ENCODE peak calls at places on chromosomes 16 and 17, in six cellular contexts. One of them, this sample, is unnamed.
A peak's percentile ranks its signal among the peaks of the same experiment; 100 is the strongest.

GRCh38 chr17:78106211-78106610 is 22.3 kb downstream of the TMC6 start:
- DNase-seq in cerebellar cortex: no peak
- DNase-seq in kidney glomerular epithelial cell: no peak
- DNase-seq in NCI-H1694 treated with DMSO at 0.1 percent for 48 hours: no peak
- DNase-seq in COLO829: no peak
- DNase-seq in NCI-H2029: no peak
- DNase-seq in this sample: no peak

GRCh38 chr17:2954898-2955445 is 108.4 kb downstream of the OR1D5 start:
- DNase-seq in NCI-H2029: peak; percentile 47
- DNase-seq in COLO829: peak; percentile 87
- DNase-seq in NCI-H1694 treated with DMSO at 0.1 percent for 48 hours: no peak
- DNase-seq in cerebellar cortex: no peak
- DNase-seq in kidney glomerular epithelial cell: peak; percentile 99
- DNase-seq in this sample: peak; percentile 98

GRCh38 chr17:16250635-16251034 is 33.6 kb downstream of the PIGL start:
- DNase-seq in kidney glomerular epithelial cell: no peak
- DNase-seq in NCI-H1694 treated with DMSO at 0.1 percent for 48 hours: no peak
- DNase-seq in COLO829: no peak
- DNase-seq in NCI-H2029: no peak
- DNase-seq in cerebellar cortex: no peak
- DNase-seq in this sample: peak; percentile 80

GRCh38 chr17:28370035-28370743 is at the start of gene VTN:
- DNase-seq in NCI-H2029: no peak
- DNase-seq in cerebellar cortex: peak; percentile 56
- DNase-seq in COLO829: peak; percentile 29
- DNase-seq in NCI-H1694 treated with DMSO at 0.1 percent for 48 hours: no peak
- DNase-seq in kidney glomerular epithelial cell: peak; percentile 2
- DNase-seq in this sample: peak; percentile 61

GRCh38 chr17:51250314-51250840 is 9.5 kb downstream of the MBTD1 start:
- DNase-seq in NCI-H2029: no peak
- DNase-seq in COLO829: no peak
- DNase-seq in NCI-H1694 treated with DMSO at 0.1 percent for 48 hours: no peak
- DNase-seq in kidney glomerular epithelial cell: no peak
- DNase-seq in cerebellar cortex: no peak
- DNase-seq in this sample: peak; percentile 67

GRCh38 chr17:17751489-17751995 is 70.3 kb downstream of the RAI1 start:
- DNase-seq in NCI-H1694 treated with DMSO at 0.1 percent for 48 hours: no peak
- DNase-seq in kidney glomerular epithelial cell: no peak
- DNase-seq in NCI-H2029: no peak
- DNase-seq in cerebellar cortex: no peak
- DNase-seq in COLO829: no peak
- DNase-seq in this sample: no peak

GRCh38 chr16:63581560-63581959 is 1540.3 kb downstream of the CDH11 start:
- DNase-seq in COLO829: no peak
- DNase-seq in cerebellar cortex: no peak
- DNase-seq in NCI-H1694 treated with DMSO at 0.1 percent for 48 hours: no peak
- DNase-seq in kidney glomerular epithelial cell: no peak
- DNase-seq in NCI-H2029: no peak
- DNase-seq in this sample: no peak

GRCh38 chr16:70750893-70751467 is 50.0 kb downstream of the VAC14 start:
- DNase-seq in kidney glomerular epithelial cell: peak; percentile 85
- DNase-seq in COLO829: no peak
- DNase-seq in NCI-H1694 treated with DMSO at 0.1 percent for 48 hours: no peak
- DNase-seq in cerebellar cortex: no peak
- DNase-seq in NCI-H2029: no peak
- DNase-seq in this sample: peak; percentile 98

GRCh38 chr16:35686595-35686994 is 2227.2 kb downstream of the TP53TG3F start:
- DNase-seq in cerebellar cortex: no peak
- DNase-seq in NCI-H2029: no peak
- DNase-seq in COLO829: no peak
- DNase-seq in kidney glomerular epithelial cell: no peak
- DNase-seq in NCI-H1694 treated with DMSO at 0.1 percent for 48 hours: no peak
- DNase-seq in this sample: no peak

GRCh38 chr17:29959658-29960337 is 18.4 kb downstream of the EFCAB5 start:
- DNase-seq in NCI-H1694 treated with DMSO at 0.1 percent for 48 hours: no peak
- DNase-seq in COLO829: no peak
- DNase-seq in cerebellar cortex: no peak
- DNase-seq in NCI-H2029: no peak
- DNase-seq in kidney glomerular epithelial cell: no peak
- DNase-seq in this sample: no peak

GRCh38 chr16:14501331-14502255 is 128.5 kb downstream of the PARN start:
- DNase-seq in kidney glomerular epithelial cell: peak; percentile 92
- DNase-seq in cerebellar cortex: peak; percentile 60
- DNase-seq in NCI-H1694 treated with DMSO at 0.1 percent for 48 hours: peak; percentile 84
- DNase-seq in COLO829: peak; percentile 84
- DNase-seq in NCI-H2029: peak; percentile 86
- DNase-seq in this sample: peak; percentile 95

GRCh38 chr17:2948721-2949468 is 114.5 kb downstream of the OR1D5 start:
- DNase-seq in NCI-H2029: no peak
- DNase-seq in NCI-H1694 treated with DMSO at 0.1 percent for 48 hours: no peak
- DNase-seq in cerebellar cortex: no peak
- DNase-seq in kidney glomerular epithelial cell: no peak
- DNase-seq in COLO829: no peak
- DNase-seq in this sample: no peak

GRCh38 chr17:62652251-62653001 is 25.0 kb downstream of the MRC2 start:
- DNase-seq in NCI-H1694 treated with DMSO at 0.1 percent for 48 hours: no peak
- DNase-seq in NCI-H2029: peak; percentile 71
- DNase-seq in cerebellar cortex: no peak
- DNase-seq in kidney glomerular epithelial cell: peak; percentile 37
- DNase-seq in COLO829: no peak
- DNase-seq in this sample: peak; percentile 69

GRCh38 chr16:2751577-2752034 is 832 bp upstream of the SRRM2 start:
- DNase-seq in cerebellar cortex: no peak
- DNase-seq in NCI-H1694 treated with DMSO at 0.1 percent for 48 hours: peak; percentile 73
- DNase-seq in kidney glomerular epithelial cell: no peak
- DNase-seq in COLO829: peak; percentile 45
- DNase-seq in NCI-H2029: peak; percentile 60
- DNase-seq in this sample: no peak

GRCh38 chr17:75909812-75910274 is 5.2 kb upstream of the MRPL38 start:
- DNase-seq in NCI-H1694 treated with DMSO at 0.1 percent for 48 hours: peak; percentile 17
- DNase-seq in kidney glomerular epithelial cell: peak; percentile 37
- DNase-seq in cerebellar cortex: no peak
- DNase-seq in COLO829: no peak
- DNase-seq in NCI-H2029: peak; percentile 80
- DNase-seq in this sample: peak; percentile 21

GRCh38 chr16:1244881-1245280 is 4.4 kb downstream of the TPSAB1 start:
- DNase-seq in kidney glomerular epithelial cell: no peak
- DNase-seq in COLO829: no peak
- DNase-seq in cerebellar cortex: no peak
- DNase-seq in NCI-H1694 treated with DMSO at 0.1 percent for 48 hours: no peak
- DNase-seq in NCI-H2029: no peak
- DNase-seq in this sample: no peak

This sample was measured in iris pigment epithelial cell.